ENCODE peak calls at places on chromosomes 5 and 9, in seven cellular contexts. M is cardiac muscle cell, U is psoas muscle, A is mucosa of descending colon, P is endothelial cell of umbilical vein, O is stomach, Z is MM.1S. F is an unnamed sample.

GRCh38 chr5:17966636-17967402 is 332.6 kb downstream of the TAF11L14 start:
- DNase-seq in P (no peak), Z (no peak), M (no peak), O (no peak), U (no peak), A (no peak), F (no peak)

GRCh38 chr5:1445895-1446601 is 808 bp upstream of the SLC6A3 start:
- DNase-seq in P (no peak), Z (no peak), O (peak; percentile 17), M (no peak), A (no peak), U (no peak), F (no peak)

GRCh38 chr5:91296691-91297143 is 86.4 kb downstream of the ARRDC3 start:
- DNase-seq in A (no peak), Z (no peak), O (peak; percentile 41), U (peak; percentile 96), P (no peak), M (no peak), F (peak; percentile 61)

GRCh38 chr9:132826131-132826530 is 52.0 kb downstream of the AK8 start:
- DNase-seq in O (no peak), P (no peak), U (no peak), M (no peak), A (no peak), Z (no peak), F (no peak)

GRCh38 chr5:73544429-73545402 is 20.7 kb downstream of the ANKRA2 start:
- DNase-seq in A (peak; percentile 93), M (peak; percentile 38), U (no peak), Z (no peak), O (peak; percentile 89), P (peak; percentile 76), F (no peak)

GRCh38 chr9:81868145-81868544 is 60.1 kb upstream of the SPATA31D4 start:
- DNase-seq in Z (no peak), U (no peak), M (no peak), P (no peak), O (no peak), A (no peak), F (no peak)

GRCh38 chr5:134435525-134435924 is 23.8 kb upstream of the CDKN2AIPNL start:
- DNase-seq in M (no peak), Z (no peak), A (no peak), U (peak; percentile 48), O (no peak), P (no peak), F (no peak)

GRCh38 chr5:64836190-64836750 is 67.5 kb downstream of the CWC27 start:
- DNase-seq in Z (peak; percentile 21), P (peak; percentile 69), M (peak; percentile 5), U (no peak), O (no peak), A (no peak), F (no peak)

GRCh38 chr9:91894023-91894422 is 56.0 kb downstream of the ROR2 start:
- DNase-seq in M (no peak), P (no peak), Z (no peak), A (no peak), U (no peak), O (no peak), F (no peak)

GRCh38 chr9:111630182-111631070 is 708 bp upstream of the DNAJC25 start:
- DNase-seq in M (no peak), P (no peak), O (no peak), Z (no peak), A (no peak), U (no peak), F (no peak)

GRCh38 chr9:90012825-90013425 is 408.1 kb downstream of the GADD45G start:
- DNase-seq in U (no peak), Z (no peak), O (peak; percentile 44), P (no peak), M (no peak), A (no peak), F (no peak)

GRCh38 chr9:72185561-72185960 is 36.3 kb downstream of the GDA start:
- DNase-seq in O (no peak), U (no peak), Z (no peak), A (no peak), P (no peak), M (no peak), F (no peak)

GRCh38 chr9:122096620-122097415 is 3.7 kb upstream of the TTLL11 start:
- DNase-seq in P (no peak), O (no peak), A (no peak), U (no peak), M (no peak), Z (no peak), F (no peak)

GRCh38 chr9:112059145-112059979 is 115.7 kb downstream of the SUSD1 start:
- DNase-seq in P (peak; percentile 92), Z (no peak), U (no peak), A (peak; percentile 68), M (peak; percentile 68), O (no peak), F (peak; percentile 29)

GRCh38 chr9:121299125-121299466 is 31.1 kb downstream of the GSN start:
- DNase-seq in Z (no peak), A (no peak), P (peak; percentile 17), M (no peak), O (no peak), U (peak; percentile 70), F (no peak)

DNA sequence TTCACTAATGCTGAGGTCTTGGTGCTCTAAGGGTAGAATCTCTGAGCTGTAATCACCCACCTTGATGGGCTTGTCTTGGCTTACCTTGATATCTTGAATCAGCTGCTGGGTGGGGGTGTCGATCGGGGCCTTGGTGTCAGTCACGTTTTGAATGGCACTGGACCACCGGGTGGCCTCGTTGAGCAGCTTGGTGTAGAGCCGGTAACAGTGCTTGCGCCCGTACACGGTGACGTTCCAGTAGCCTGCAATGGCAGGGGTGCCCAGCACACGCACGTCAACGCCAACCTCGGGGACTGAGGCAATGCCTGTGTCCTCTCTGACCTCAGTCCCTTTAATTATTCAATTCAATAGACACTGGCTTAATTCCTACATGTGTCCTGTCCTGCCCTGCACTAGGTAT is 63.1 kb upstream of the RETREG1 start:
- DNase-seq in U (no peak), M (no peak), P (no peak), A (no peak), O (no peak), Z (no peak), F (no peak)
- H3K36me3 ChIP-seq in U (peaks cover 67% of the 10 kb centered on the region), M (peaks cover 22% of the 10 kb centered on the region), P (peaks cover 60% of the 10 kb centered on the region), A (no peaks in the 10 kb centered on the region), O (peaks cover 71% of the 10 kb centered on the region), Z (no peaks in the 10 kb centered on the region), F (peaks cover 63% of the 10 kb centered on the region)

GRCh38 chr9:138120511-138121437 is 243.2 kb downstream of the CACNA1B start:
- DNase-seq in M (no peak), P (no peak), U (peak; percentile 39), O (no peak), Z (no peak), A (no peak), F (no peak)
- H3K9me3 ChIP-seq in M (no peaks in the 10 kb centered on the region), P (peaks cover 2% of the 10 kb centered on the region), U (no peaks in the 10 kb centered on the region), O (no peaks in the 10 kb centered on the region), Z (no peaks in the 10 kb centered on the region), A (no peaks in the 10 kb centered on the region), F (no peaks in the 10 kb centered on the region)

GRCh38 chr9:36063804-36064447 is 27.2 kb downstream of the RECK start:
- DNase-seq in P (no peak), O (no peak), A (no peak), M (peak; percentile 69), Z (peak; percentile 11), U (no peak), F (no peak)

GRCh38 chr9:36064448-36065037 is 27.8 kb downstream of the RECK start:
- DNase-seq in U (no peak), M (peak; percentile 48), P (peak; percentile 38), Z (peak; percentile 59), O (no peak), A (no peak), F (no peak)
- TF ChIP-seq CTCF in U (no peak), M (no peak), P (no peak), Z (no peak), O (no peak), A (no peak), F (no peak)

GRCh38 chr9:129001504-129002325 is 26.4 kb downstream of the SH3GLB2 start:
- DNase-seq in U (no peak), P (no peak), M (no peak), O (no peak), Z (no peak), A (no peak), F (no peak)
- H3K36me3 ChIP-seq in U (peaks cover 96% of the 10 kb centered on the region), P (peaks cover 69% of the 10 kb centered on the region), M (peaks cover 48% of the 10 kb centered on the region), O (peaks cover 82% of the 10 kb centered on the region), Z (peaks cover 20% of the 10 kb centered on the region), A (peaks cover 18% of the 10 kb centered on the region), F (peaks cover 99% of the 10 kb centered on the region)

F was measured in tibial nerve.